ENCODE peak calls at places on chromosomes 5 and 9, in five cellular contexts. K, S, G, A and D are unnamed samples.
A peak's percentile ranks its signal among the peaks of the same experiment; 100 is the strongest.

GRCh38 chr5:180803181-180804128 is 849 bp upstream of the MGAT1 start:
- DNase-seq in K (peak; percentile 48), A (peak; percentile 51), G (no peak), S (peak; percentile 53), D (no peak)

GRCh38 chr9:34272146-34272545 is 56.9 kb downstream of the KIF24 start:
- DNase-seq in K (no peak), A (no peak), G (no peak), S (no peak), D (no peak)

GRCh38 chr5:90386099-90386710 is 23.4 kb downstream of the CETN3 start:
- DNase-seq in K (no peak), G (no peak), S (peak; percentile 31), A (no peak), D (no peak)

GRCh38 chr9:118209343-118209742 is 505.1 kb downstream of the TLR4 start:
- DNase-seq in S (no peak), G (no peak), A (no peak), K (no peak), D (no peak)

GRCh38 chr9:34995288-34996060 is 5.9 kb downstream of the DNAJB5 start:
- DNase-seq in G (no peak), A (no peak), S (peak; percentile 38), K (no peak), D (no peak)

GRCh38 chr5:31809037-31809910 is 170.3 kb downstream of the PDZD2 start:
- DNase-seq in G (peak; percentile 49), K (peak; percentile 67), A (peak; percentile 67), S (peak; percentile 69), D (peak; percentile 83)

GRCh38 chr5:172351240-172351778 is 67.7 kb upstream of the UBTD2 start:
- DNase-seq in A (no peak), G (no peak), K (no peak), S (no peak), D (no peak)

GRCh38 chr9:134149380-134149779 is 13.5 kb downstream of the WDR5 start:
- DNase-seq in K (no peak), A (no peak), S (no peak), G (no peak), D (no peak)

GRCh38 chr9:131001990-131002389 is 7.0 kb upstream of the LAMC3 start:
- DNase-seq in G (no peak), K (no peak), A (no peak), S (no peak), D (no peak)

GRCh38 chr5:158320178-158320674 is 461.3 kb upstream of the CLINT1 start:
- DNase-seq in S (no peak), A (no peak), G (no peak), K (no peak), D (no peak)

GRCh38 chr5:121668635-121669034 is 183.0 kb upstream of the FTMT start:
- DNase-seq in G (no peak), S (peak; percentile 8), K (no peak), A (no peak), D (no peak)
- H2BK12ac ChIP-seq in G (no peak overlapping the region), S (no peak overlapping the region), K (no peak overlapping the region), A (no peak overlapping the region), D (no peak overlapping the region)

DNA sequence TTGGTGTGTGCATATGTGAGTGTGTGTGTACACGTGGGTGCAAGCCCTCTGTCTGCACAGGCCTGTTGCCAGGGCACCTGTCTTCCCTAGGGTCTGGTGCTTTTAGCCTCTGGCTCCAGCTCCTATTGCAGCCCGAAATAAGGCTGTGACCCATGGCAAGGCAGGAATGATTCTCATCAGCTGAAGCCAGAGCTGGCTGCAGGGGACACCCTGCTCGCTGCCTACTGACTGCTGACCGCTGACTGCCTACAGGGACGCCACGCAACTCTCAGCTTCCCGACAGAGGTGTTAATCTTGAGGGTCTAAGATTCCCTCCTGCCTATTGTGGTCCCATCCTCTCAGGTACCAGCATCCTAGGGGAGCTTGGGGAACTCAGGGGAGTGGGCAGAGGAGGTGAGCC is at the start of gene MYOZ3:
- DNase-seq in G (no peak), A (no peak), K (no peak), S (no peak), D (peak; percentile 26)
- H4K91ac ChIP-seq in G (no peak within 1 kb of the TSS), A (peak within 1 kb of the TSS; percentile 29), K (peak within 1 kb of the TSS; percentile 67), S (no peak within 1 kb of the TSS), D (no peak within 1 kb of the TSS)

DNA sequence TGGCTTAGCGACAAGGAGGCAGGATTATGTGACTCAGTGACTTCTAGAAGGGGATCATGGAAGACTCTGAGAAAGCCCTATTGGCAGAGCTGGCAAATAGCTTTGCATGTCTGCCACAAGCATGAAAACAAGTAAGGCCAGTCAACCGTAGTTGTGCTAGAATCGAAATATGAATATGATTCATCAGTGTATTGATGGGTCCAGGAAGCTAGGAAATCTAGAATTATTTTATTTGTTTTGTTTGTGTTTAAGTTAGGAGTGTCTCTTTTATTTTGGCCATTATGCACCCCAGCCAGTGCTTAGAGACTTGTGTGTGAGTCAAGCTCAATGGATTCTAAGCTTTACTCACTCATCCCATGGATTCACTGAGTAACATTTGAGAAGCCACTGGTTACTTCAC is 3.8 kb upstream of the ITGA2 start:
- DNase-seq in K (no peak), S (no peak), G (no peak), A (no peak), D (no peak)
- H3K18ac ChIP-seq in K (no peak overlapping the region), S (no peak overlapping the region), G (no peak overlapping the region), A (no peak overlapping the region), D (no peak overlapping the region)

GRCh38 chr9:114624656-114625055 is 13.6 kb downstream of the TMEM268 start:
- DNase-seq in G (no peak), K (no peak), S (no peak), A (peak; percentile 68), D (no peak)
- H2BK12ac ChIP-seq in G (no peak overlapping the region), K (no peak overlapping the region), S (no peak overlapping the region), A (no peak overlapping the region), D (no peak overlapping the region)

GRCh38 chr9:16039988-16040761 is 487.3 kb downstream of the CCDC171 start:
- DNase-seq in A (no peak), S (peak; percentile 69), G (no peak), K (peak; percentile 66), D (peak; percentile 48)

GRCh38 chr9:16044116-16044881 is 491.5 kb downstream of the CCDC171 start:
- DNase-seq in K (no peak), S (no peak), A (no peak), G (no peak), D (no peak)

GRCh38 chr9:16033921-16034320 is 481.1 kb downstream of the CCDC171 start:
- DNase-seq in S (no peak), K (no peak), G (no peak), A (peak; percentile 31), D (no peak)

DNA sequence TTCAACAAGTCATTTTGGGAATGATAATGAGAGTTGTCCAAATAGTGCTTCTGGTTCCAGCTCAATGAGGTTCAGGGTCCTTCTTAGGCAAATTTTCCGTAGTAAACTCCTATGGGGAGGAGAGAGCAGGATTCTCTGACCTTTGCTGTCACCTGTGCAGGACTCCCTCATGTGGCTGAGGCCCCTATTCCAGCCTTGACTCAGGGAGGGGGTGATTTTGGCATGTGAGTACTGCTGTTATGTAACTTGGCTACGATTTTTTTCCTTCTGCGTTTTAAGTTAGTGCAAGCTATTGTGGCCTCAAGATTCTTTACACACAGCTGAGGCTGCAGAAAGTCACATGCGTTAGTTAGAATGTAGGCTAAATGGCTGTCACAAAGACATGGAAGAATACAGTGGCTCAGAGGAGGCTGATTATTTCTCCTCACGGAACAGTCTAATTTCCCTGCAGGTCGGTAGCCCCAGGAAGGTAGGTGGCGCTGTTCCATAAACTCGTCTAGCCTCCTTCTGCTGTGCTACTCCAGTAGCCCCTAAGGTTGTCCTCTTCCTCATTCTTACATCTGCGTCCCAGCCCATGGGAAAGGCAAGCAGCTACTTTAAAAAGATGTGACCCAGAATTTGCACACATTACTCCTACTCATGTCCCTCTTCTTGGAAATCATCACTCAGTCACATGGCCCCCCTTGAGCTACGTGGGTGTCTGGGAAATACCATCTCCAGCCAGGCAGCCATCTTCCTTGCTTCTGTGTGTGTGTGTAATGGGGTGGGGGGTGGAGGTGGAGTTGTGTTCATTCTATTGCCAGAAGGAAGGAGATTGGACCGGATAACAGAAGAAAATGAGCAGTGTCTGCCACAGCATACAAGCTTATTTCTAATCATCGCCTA is 486.5 kb downstream of the CCDC171 start:
- DNase-seq in K (peak; percentile 36), G (peak; percentile 46), A (no peak), S (peak; percentile 55), D (peak; percentile 39)
- H4K91ac ChIP-seq in K (no peak overlapping the region), G (no peak overlapping the region), A (no peak overlapping the region), S (no peak overlapping the region), D (no peak overlapping the region)

GRCh38 chr5:43039468-43040286 is 442 bp downstream of the ANXA2R start:
- DNase-seq in G (no peak), K (no peak), S (peak; percentile 87), A (peak; percentile 82), D (peak; percentile 71)
- H3K18ac ChIP-seq in G (no peak overlapping the region), K (no peak overlapping the region), S (peak overlapping the region; percentile 95), A (no peak overlapping the region), D (no peak overlapping the region)

GRCh38 chr5:112485802-112486427 is 66.8 kb upstream of the EPB41L4A start:
- DNase-seq in A (no peak), K (no peak), S (peak; percentile 3), G (no peak), D (no peak)
- H2BK12ac ChIP-seq in A (no peak overlapping the region), K (no peak overlapping the region), S (no peak overlapping the region), G (no peak overlapping the region), D (no peak overlapping the region)

GRCh38 chr9:16367605-16368424 is 502.7 kb downstream of the BNC2 start:
- DNase-seq in A (peak; percentile 91), G (no peak), K (no peak), S (peak; percentile 35), D (peak; percentile 17)

GRCh38 chr9:16364347-16364746 is 506.1 kb downstream of the BNC2 start:
- DNase-seq in S (no peak), G (no peak), A (no peak), K (no peak), D (peak; percentile 18)

GRCh38 chr9:16371306-16371705 is 499.2 kb downstream of the BNC2 start:
- DNase-seq in S (no peak), K (peak; percentile 6), G (no peak), A (no peak), D (peak; percentile 6)

GRCh38 chr9:16369427-16369826 is 501.0 kb downstream of the BNC2 start:
- DNase-seq in G (no peak), K (no peak), A (no peak), S (no peak), D (peak; percentile 23)

GRCh38 chr9:16368425-16369087 is 501.9 kb downstream of the BNC2 start:
- DNase-seq in S (peak; percentile 6), K (no peak), G (no peak), A (peak; percentile 75), D (peak; percentile 5)
- H4K91ac ChIP-seq in S (no peak overlapping the region), K (no peak overlapping the region), G (no peak overlapping the region), A (peak overlapping the region; percentile 90), D (no peak overlapping the region)